ENCODE peak calls at places on chromosomes 3 and 15, in ten cellular contexts. N is WERI-Rb-1, P is left ventricle myocardium inferior, T is psoas muscle, V is lower lobe of right lung, W is Panc1, A is spleen, F is fibroblast of lung, G is osteoblast, Z is SK-N-SH. C is an unnamed sample. For H3K9me3 and H3K36me3, the result is how much of the 10 kb centered on the place peaks cover.

GRCh38 chr3:178950676-178951075 is 120.9 kb downstream of the ZMAT3 start:
- DNase-seq in G (no peak), A (no peak), P (no peak), V (no peak), F (peak), Z (no peak), W (no peak), N (no peak), T (no peak), C (no peak)

GRCh38 chr3:149701206-149701976 is 43.6 kb upstream of the WWTR1 start:
- DNase-seq in P (no peak), A (no peak), W (no peak), T (no peak), F (no peak), N (no peak), Z (no peak), V (no peak), G (no peak), C (no peak)

GRCh38 chr3:45545476-45545875 is 49.1 kb upstream of the LIMD1 start:
- DNase-seq in A (no peak), P (no peak), N (peak), V (no peak), F (peak), T (peak), W (no peak), Z (no peak), G (no peak), C (no peak)

GRCh38 chr15:101128191-101128590 is 123.7 kb downstream of the CHSY1 start:
- DNase-seq in W (no peak), T (no peak), A (peak), Z (no peak), N (no peak), P (no peak), G (peak), F (peak), V (no peak), C (no peak)

GRCh38 chr15:27358751-27359434 is 387.9 kb downstream of the GABRG3 start:
- DNase-seq in Z (peak), N (peak), A (no peak), G (no peak), P (no peak), T (peak), F (peak), W (no peak), V (no peak), C (no peak)

GRCh38 chr3:184384856-184385422 is 5.1 kb downstream of the CHRD start:
- DNase-seq in T (no peak), F (no peak), G (peak), N (no peak), W (no peak), Z (no peak), A (no peak), P (no peak), V (no peak), C (no peak)

GRCh38 chr3:59131016-59131771 is 81.4 kb upstream of the CFAP20DC start:
- DNase-seq in F (no peak), A (no peak), V (no peak), W (no peak), P (no peak), T (no peak), Z (peak), N (no peak), G (no peak), C (no peak)

GRCh38 chr15:32855942-32856341 is 138.1 kb downstream of the GREM1 start:
- DNase-seq in W (no peak), A (no peak), T (no peak), V (no peak), N (no peak), F (peak), Z (no peak), G (peak), P (no peak), C (no peak)

GRCh38 chr15:36495464-36495863 is 84.0 kb upstream of the CDIN1 start:
- DNase-seq in N (no peak), T (no peak), Z (no peak), W (no peak), F (peak), V (no peak), G (no peak), P (no peak), A (no peak), C (no peak)

GRCh38 chr3:98784666-98785600 is 21.8 kb downstream of the ST3GAL6 start:
- DNase-seq in A (no peak), W (no peak), F (peak), T (no peak), P (no peak), V (no peak), G (peak), Z (no peak), N (no peak), C (no peak)

GRCh38 chr15:78938608-78939488 is 6.0 kb downstream of the CTSH start:
- DNase-seq in T (no peak), P (no peak), A (peak), Z (no peak), F (no peak), G (no peak), N (no peak), W (no peak), V (no peak), C (no peak)

GRCh38 chr15:80423215-80423614 is 19.0 kb downstream of the ARNT2 start:
- DNase-seq in T (no peak), A (no peak), W (no peak), F (peak), G (no peak), N (no peak), V (no peak), P (no peak), Z (no peak), C (no peak)

GRCh38 chr15:66654718-66655375 is 47.2 kb upstream of the SMAD6 start:
- DNase-seq in F (peak), A (no peak), N (no peak), P (peak), T (no peak), V (no peak), W (no peak), Z (no peak), G (peak), C (no peak)

GRCh38 chr15:40150163-40150925 is 10.5 kb upstream of the BUB1B start:
- DNase-seq in V (no peak), A (no peak), F (peak), Z (no peak), P (no peak), N (no peak), T (peak), W (no peak), G (no peak), C (no peak)

GRCh38 chr3:12845790-12846189 is 4.4 kb upstream of the RPL32 start:
- DNase-seq in P (no peak), V (no peak), W (no peak), N (no peak), A (no peak), F (no peak), Z (no peak), T (no peak), G (no peak), C (no peak)

GRCh38 chr15:74175271-74176191 is 2.0 kb downstream of the ISLR start:
- DNase-seq in W (no peak), F (no peak), V (peak), P (no peak), N (no peak), G (no peak), A (peak), T (no peak), Z (peak), C (no peak)

GRCh38 chr15:75928680-75929608 is 25.3 kb downstream of the FBXO22 start:
- DNase-seq in T (no peak), V (no peak), Z (peak), W (no peak), F (peak), A (no peak), P (no peak), G (no peak), N (peak), C (no peak)

GRCh38 chr3:128170866-128171516 is 17.7 kb downstream of the EEFSEC start:
- DNase-seq in Z (peak), T (peak), A (no peak), N (peak), P (no peak), V (no peak), W (peak), F (peak), G (peak), C (no peak)

GRCh38 chr15:31277335-31278055 is 49.1 kb upstream of the KLF13 start:
- DNase-seq in W (no peak), F (no peak), V (no peak), G (peak), Z (no peak), T (no peak), P (no peak), A (peak), N (no peak), C (no peak)

GRCh38 chr15:68384451-68385239 is 47.3 kb downstream of the ITGA11 start:
- DNase-seq in V (peak), W (no peak), G (peak), N (no peak), T (peak), P (no peak), A (no peak), Z (peak), F (peak), C (no peak)

DNA sequence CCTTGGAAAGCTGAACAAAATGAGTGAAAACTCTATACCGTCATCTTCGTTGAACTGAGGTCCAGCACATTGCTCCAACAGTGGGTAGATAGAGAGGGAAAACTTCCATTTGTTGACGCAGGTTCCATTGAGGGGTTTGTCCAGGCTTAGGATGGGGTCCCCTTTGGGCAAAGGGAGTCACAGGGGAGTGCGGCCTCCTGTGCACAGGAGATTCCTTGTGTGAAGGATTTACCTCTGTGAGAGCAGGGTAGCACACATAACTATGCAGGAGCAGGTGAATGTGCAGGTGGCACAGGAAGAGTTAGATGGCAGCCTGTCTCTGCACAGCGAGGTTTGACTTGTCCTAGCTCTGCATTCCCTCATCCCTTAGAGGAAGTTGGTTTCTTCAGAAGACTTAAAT is 139.3 kb downstream of the SNRPN start:
- DNase-seq in A (no peak), G (no peak), V (no peak), P (no peak), F (no peak), T (no peak), Z (no peak), N (no peak), W (no peak), C (no peak)
- H3K9me3 ChIP-seq in A (half or more), G (under half), V (half or more), P (half or more), F (under half), T (half or more), Z (under half), N (under half), W (under half), C (half or more)

DNA sequence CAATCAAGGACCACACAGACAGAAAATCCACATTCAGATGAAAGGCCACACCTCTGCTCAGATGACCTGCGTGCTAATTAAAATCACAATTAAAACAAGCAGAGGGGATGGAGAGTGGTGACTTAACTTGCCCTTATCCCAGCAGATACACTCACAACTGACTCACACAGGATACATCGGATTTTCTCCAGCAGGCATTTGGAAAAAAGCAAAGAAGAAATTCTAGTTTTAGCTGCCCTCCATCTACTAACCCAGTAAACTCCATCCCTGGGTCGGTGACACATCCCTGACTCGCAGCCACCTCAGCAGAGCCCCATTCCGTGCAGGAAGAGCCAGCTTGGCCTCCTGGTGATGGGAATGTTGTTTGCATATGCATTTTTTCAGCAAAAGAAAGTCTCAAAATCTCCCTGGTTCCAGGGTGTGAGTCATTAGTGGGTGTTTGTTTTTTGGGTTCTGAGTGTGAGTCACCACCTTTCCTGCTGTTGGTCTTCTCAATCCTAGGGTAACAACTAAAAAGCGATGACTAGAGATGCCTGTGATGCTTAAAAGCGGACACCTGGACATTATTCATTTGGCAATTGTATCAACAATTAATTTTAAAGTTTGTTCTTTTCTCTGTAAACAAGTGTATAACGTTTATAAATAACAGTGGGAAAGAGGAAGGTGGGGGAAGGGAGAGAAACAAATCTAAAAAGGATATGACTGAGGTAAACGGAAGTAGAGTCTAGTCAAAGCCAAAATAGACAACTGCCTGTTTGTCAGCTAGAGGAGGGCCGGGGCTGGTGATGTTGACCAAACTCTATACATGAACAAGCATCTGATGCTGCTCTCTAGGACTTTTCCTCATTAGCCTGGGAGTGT is 49.8 kb upstream of the SLC4A7 start:
- DNase-seq in W (peak), N (no peak), A (no peak), T (peak), P (peak), V (no peak), G (peak), F (peak), Z (no peak), C (peak)
- TF ChIP-seq CTCF in W (no peak), N (no peak), A (no peak), T (no peak), P (peak), V (peak), G (peak), F (peak), Z (peak), C (no peak)

GRCh38 chr15:42207674-42208579 is at the start of gene VPS39:
- DNase-seq in V (peak), N (peak), P (peak), W (peak), G (peak), T (peak), F (peak), A (peak), Z (peak), C (peak)

GRCh38 chr15:42210703-42211102 is 2.6 kb upstream of the VPS39 start:
- DNase-seq in P (no peak), Z (no peak), F (no peak), A (no peak), V (no peak), W (no peak), N (no peak), G (no peak), T (no peak), C (no peak)

GRCh38 chr15:42214600-42214999 is 6.5 kb upstream of the VPS39 start:
- DNase-seq in P (no peak), T (no peak), A (no peak), G (no peak), N (no peak), V (no peak), Z (no peak), F (no peak), W (no peak), C (no peak)

GRCh38 chr15:42215854-42216829 is 8.0 kb upstream of the VPS39 start:
- DNase-seq in A (no peak), W (no peak), P (no peak), T (no peak), Z (no peak), F (no peak), G (no peak), V (no peak), N (no peak), C (no peak)

GRCh38 chr15:42213481-42213880 is 5.4 kb upstream of the VPS39 start:
- DNase-seq in A (no peak), Z (no peak), W (no peak), V (no peak), T (no peak), P (no peak), N (no peak), F (no peak), G (no peak), C (no peak)
- H3K36me3 ChIP-seq in A (under half), Z (half or more), W (under half), V (half or more), T (under half), P (half or more), N (under half), F (under half), G (half or more), C (under half)

GRCh38 chr15:25060472-25060803 is 105.7 kb downstream of the SNRPN start:
- DNase-seq in A (no peak), N (no peak), P (no peak), V (peak), Z (no peak), G (no peak), W (no peak), F (no peak), T (no peak), C (no peak)

GRCh38 chr15:25061808-25062550 is 107.2 kb downstream of the SNRPN start:
- DNase-seq in A (peak), W (no peak), T (no peak), N (no peak), P (no peak), G (peak), F (no peak), Z (no peak), V (peak), C (no peak)

GRCh38 chr15:25060996-25061620 is 106.3 kb downstream of the SNRPN start:
- DNase-seq in F (no peak), W (no peak), G (peak), Z (no peak), A (peak), V (peak), N (no peak), P (no peak), T (no peak), C (no peak)

GRCh38 chr15:25065286-25065685 is 110.5 kb downstream of the SNRPN start:
- DNase-seq in F (no peak), T (no peak), W (no peak), P (no peak), Z (no peak), V (no peak), A (peak), N (no peak), G (peak), C (no peak)

DNA sequence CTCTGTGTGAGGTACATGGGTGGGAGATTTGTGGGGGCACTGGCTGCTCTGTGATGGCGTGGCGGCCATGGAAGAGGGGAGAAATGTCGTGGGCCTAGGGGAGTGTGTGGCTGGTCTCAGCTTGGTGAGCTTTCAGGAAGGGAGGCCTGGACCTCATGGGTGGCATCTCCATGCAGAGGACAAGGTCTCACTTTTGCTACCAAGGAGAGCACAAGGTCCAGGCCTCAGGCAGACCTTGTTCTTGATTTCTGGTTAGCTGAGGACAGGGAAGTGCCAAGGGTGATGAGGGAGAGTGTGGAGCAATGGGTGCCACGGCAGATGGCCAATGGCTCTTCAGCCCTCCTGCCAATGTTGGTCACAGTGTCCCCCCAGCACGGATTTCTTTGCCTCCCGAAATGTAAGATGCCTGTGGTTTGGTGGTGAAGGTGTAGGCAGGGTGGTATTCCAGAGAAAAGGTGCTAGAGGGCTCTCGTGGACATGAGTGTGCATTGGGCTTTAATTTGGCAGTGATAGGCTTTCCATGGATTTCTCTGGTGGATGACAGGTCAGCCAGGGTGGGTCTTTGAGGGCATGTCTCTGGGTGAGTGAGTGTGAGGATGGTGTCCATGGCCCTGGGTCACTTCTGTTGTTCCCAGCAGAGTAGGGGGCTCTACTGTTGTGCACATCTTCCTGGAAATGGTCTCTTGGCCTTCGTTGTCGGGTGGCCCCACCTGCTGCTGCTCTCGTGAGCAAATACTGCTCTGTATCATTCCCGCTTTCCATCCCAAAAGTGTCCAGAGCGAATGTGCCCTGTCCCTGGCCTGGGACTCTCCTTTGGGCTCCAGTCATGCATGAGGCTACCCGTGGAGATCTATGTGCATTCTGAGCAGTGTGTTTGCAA is 108.0 kb downstream of the SNRPN start:
- DNase-seq in F (no peak), A (peak), V (peak), W (no peak), Z (no peak), T (no peak), G (peak), P (no peak), N (no peak), C (no peak)
- H3K9me3 ChIP-seq in F (half or more), A (half or more), V (half or more), W (half or more), Z (under half), T (half or more), G (half or more), P (half or more), N (half or more), C (half or more)